ENCODE peak calls at places on chromosomes 13 and 19, in four cellular contexts. A, Y, G and D are unnamed samples.
A peak's percentile ranks its signal among the peaks of the same experiment; 100 is the strongest.

GRCh38 chr19:55179570-55180484 is at the start of gene SYT5:
- DNase-seq in A (no peak), Y (peak; percentile 53), G (no peak), D (no peak)

GRCh38 chr13:73141292-73141771 is 82.5 kb downstream of the KLF5 start:
- DNase-seq in A (no peak), Y (no peak), G (peak; percentile 11), D (no peak)

GRCh38 chr13:45718063-45718462 is 15.9 kb downstream of the CBY2 start:
- DNase-seq in A (peak; percentile 24), Y (no peak), G (peak; percentile 1), D (no peak)

GRCh38 chr13:37134411-37135041 is 29.1 kb upstream of the CSNK1A1L start:
- DNase-seq in A (no peak), Y (no peak), G (peak; percentile 96), D (no peak)

GRCh38 chr13:110499621-110500281 is 61.8 kb downstream of the RAB20 start:
- DNase-seq in A (peak; percentile 31), Y (no peak), G (no peak), D (no peak)

GRCh38 chr13:86108334-86108733 is 309.1 kb upstream of the SLITRK6 start:
- DNase-seq in A (no peak), Y (no peak), G (no peak), D (no peak)

GRCh38 chr13:91647361-91647970 is 249.0 kb downstream of the GPC5 start:
- DNase-seq in A (peak; percentile 27), Y (no peak), G (no peak), D (no peak)

GRCh38 chr13:100825551-100825950 is 151.0 kb upstream of the TMTC4 start:
- DNase-seq in A (no peak), Y (no peak), G (no peak), D (no peak)

GRCh38 chr19:9857076-9857721 is 22.1 kb downstream of the PIN1 start:
- DNase-seq in A (no peak), Y (no peak), G (no peak), D (no peak)

GRCh38 chr13:106133025-106133424 is 402.4 kb downstream of the EFNB2 start:
- DNase-seq in A (no peak), Y (no peak), G (peak; percentile 79), D (no peak)

GRCh38 chr13:37602743-37603381 is 4.3 kb upstream of the POSTN start:
- DNase-seq in A (no peak), Y (no peak), G (no peak), D (no peak)

GRCh38 chr13:98390086-98390697 is 186.7 kb downstream of the STK24 start:
- DNase-seq in A (no peak), Y (no peak), G (no peak), D (no peak)

GRCh38 chr13:50697746-50698526 is 145.6 kb downstream of the DLEU7 start:
- DNase-seq in A (no peak), Y (no peak), G (no peak), D (no peak)

GRCh38 chr13:41458939-41459753 is 1.8 kb downstream of the RGCC start:
- DNase-seq in A (peak; percentile 49), Y (peak; percentile 52), G (peak; percentile 51), D (peak; percentile 20)

GRCh38 chr19:40962460-40962961 is 28.6 kb upstream of the CYP2B6 start:
- DNase-seq in A (peak; percentile 82), Y (no peak), G (peak; percentile 38), D (no peak)

GRCh38 chr13:104571161-104571889 is 1505.1 kb upstream of the SLC10A2 start:
- DNase-seq in A (peak; percentile 42), Y (no peak), G (peak; percentile 99), D (peak; percentile 88)

GRCh38 chr13:58858870-58859371 is 1227.4 kb downstream of the PCDH17 start:
- DNase-seq in A (no peak), Y (no peak), G (no peak), D (no peak)

GRCh38 chr19:6730153-6730804 is 7.1 kb downstream of the GPR108 start:
- DNase-seq in A (peak; percentile 84), Y (no peak), G (no peak), D (no peak)

GRCh38 chr19:19269952-19270694 is 3.0 kb downstream of the TM6SF2 start:
- DNase-seq in A (no peak), Y (no peak), G (no peak), D (no peak)

GRCh38 chr13:19981685-19982238 is 23.2 kb downstream of the ZMYM2 start:
- DNase-seq in A (no peak), Y (no peak), G (no peak), D (no peak)

GRCh38 chr13:99692854-99693253 is 191.6 kb downstream of the TM9SF2 start:
- DNase-seq in A (no peak), Y (no peak), G (no peak), D (no peak)

GRCh38 chr13:66262330-66262729 is 967.8 kb downstream of the PCDH9 start:
- DNase-seq in A (no peak), Y (no peak), G (no peak), D (no peak)

GRCh38 chr13:36818483-36819063 is 449 bp upstream of the RFXAP start:
- DNase-seq in A (no peak), Y (no peak), G (no peak), D (no peak)

GRCh38 chr13:47415048-47415447 is 518.2 kb upstream of the HTR2A start:
- DNase-seq in A (no peak), Y (no peak), G (no peak), D (no peak)
- H3K27ac ChIP-seq in A (no peak overlapping the region), Y (no peak overlapping the region), G (no peak overlapping the region), D (no peak overlapping the region)

DNA sequence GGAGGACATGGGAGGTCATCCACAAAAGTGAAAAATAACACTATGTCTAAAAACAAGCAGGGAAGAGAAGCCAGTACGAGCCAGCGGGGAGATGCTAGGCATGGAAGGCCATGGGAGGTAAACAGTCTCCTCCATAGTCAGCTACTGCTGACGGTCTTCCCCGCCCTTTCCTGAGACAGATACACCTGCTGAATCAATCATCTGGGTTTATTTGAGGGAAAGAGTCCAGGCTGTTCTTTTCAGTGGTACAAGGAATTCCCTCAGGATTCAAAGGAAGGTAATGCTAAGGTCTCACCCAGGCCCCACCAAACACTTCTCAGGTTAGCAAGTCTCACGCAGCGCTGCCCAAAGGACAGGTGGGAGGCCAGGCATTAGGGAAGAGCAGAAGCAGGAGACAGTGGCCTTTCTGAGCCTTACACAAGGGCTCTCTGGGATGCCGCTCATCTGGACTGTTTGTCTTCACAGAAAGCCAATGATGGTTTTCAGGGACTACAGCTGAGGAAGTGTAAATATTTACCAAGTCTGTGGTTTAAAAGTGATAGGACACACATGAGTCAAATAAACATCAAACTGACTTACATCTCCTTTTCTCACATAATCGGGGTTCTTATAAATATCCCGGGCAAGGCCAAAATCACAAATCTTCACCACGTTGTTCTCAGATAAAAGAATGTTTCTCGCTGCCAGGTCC is 173.9 kb downstream of the FLT1 start:
- DNase-seq in A (no peak), Y (no peak), G (no peak), D (no peak)
- H3K27ac ChIP-seq in A (no peak overlapping the region), Y (no peak overlapping the region), G (no peak overlapping the region), D (no peak overlapping the region)

GRCh38 chr19:11192957-11193939 is 4.1 kb downstream of the KANK2 start:
- DNase-seq in A (no peak), Y (no peak), G (no peak), D (no peak)

GRCh38 chr19:11195169-11195568 is 2.2 kb downstream of the KANK2 start:
- DNase-seq in A (no peak), Y (no peak), G (no peak), D (no peak)

GRCh38 chr19:11194173-11194572 is 3.2 kb downstream of the KANK2 start:
- DNase-seq in A (no peak), Y (no peak), G (no peak), D (no peak)

GRCh38 chr19:11195681-11196080 is 1.7 kb downstream of the KANK2 start:
- DNase-seq in A (no peak), Y (no peak), G (no peak), D (no peak)

DNA sequence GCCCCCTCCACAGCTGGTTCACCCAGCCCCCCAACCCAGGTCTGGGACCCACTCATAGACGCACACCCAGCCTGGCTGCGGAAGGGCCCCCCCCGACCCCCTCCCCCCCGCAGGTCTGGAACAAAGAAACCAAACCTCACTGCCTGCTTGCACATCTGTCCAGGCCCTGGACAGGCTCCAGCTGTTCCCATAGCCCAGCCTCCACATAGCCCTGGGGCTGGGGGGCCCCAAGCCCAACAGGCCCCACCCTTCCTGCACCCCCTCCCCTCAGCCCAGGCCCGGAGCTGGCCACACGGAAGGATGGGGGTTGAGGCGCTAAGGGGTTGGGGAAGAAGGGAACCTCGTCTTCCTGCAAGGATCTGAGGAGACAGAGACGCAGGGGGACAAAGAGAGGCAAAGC is 2.7 kb downstream of the KANK2 start:
- DNase-seq in A (no peak), Y (no peak), G (no peak), D (no peak)
- H3K27ac ChIP-seq in A (peak overlapping the region; percentile 67), Y (no peak overlapping the region), G (no peak overlapping the region), D (no peak overlapping the region)

GRCh38 chr19:51440052-51440451 is 18.2 kb downstream of the SIGLEC8 start:
- DNase-seq in A (no peak), Y (no peak), G (no peak), D (no peak)

GRCh38 chr19:51439021-51439465 is 19.2 kb downstream of the SIGLEC8 start:
- DNase-seq in A (no peak), Y (peak; percentile 13), G (no peak), D (no peak)

GRCh38 chr19:51441410-51442390 is 16.6 kb downstream of the SIGLEC8 start:
- DNase-seq in A (peak; percentile 14), Y (peak; percentile 72), G (no peak), D (no peak)

DNA sequence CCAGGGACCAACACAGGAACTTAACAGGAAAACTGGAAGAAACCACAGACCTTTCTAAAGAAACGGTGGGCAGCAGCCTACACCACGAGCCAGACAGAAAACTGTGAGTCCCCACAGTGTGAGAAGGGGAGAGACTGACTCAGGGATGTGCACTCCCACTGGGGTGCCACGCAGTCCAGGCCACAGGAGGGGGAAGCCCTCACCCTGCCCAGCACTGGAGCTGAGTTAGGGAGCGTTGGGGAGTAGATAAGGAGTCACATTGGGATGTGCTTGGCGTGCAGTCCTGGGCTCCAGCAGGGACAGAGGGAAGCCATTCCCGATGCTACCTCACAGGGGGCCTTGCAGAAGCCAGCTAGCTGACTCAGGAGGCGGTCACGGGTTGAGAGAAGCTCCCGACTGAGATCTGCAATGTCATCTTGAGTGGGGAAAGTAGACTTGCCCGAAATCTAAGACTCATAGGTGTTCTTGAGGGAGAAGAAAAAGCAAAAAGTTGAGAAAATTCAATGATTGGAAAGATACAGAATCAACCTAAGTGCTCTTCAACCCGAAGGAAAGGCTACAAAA is 17.3 kb downstream of the SIGLEC8 start:
- DNase-seq in A (peak; percentile 24), Y (no peak), G (no peak), D (no peak)
- H3K27ac ChIP-seq in A (no peak overlapping the region), Y (peak overlapping the region; percentile 9), G (no peak overlapping the region), D (no peak overlapping the region)